ENCODE peak calls at places on chromosomes 1 and 21, in six cellular contexts. P is tibial artery, T is psoas muscle, U is RWPE2, A is cardiac muscle cell, L is fibroblast of mammary gland. B is an unnamed sample.

GRCh38 chr1:2199042-2199810 is 4.7 kb upstream of the FAAP20 start:
- DNase-seq in P (peak), T (peak), U (no peak), A (peak), L (peak), B (peak)

GRCh38 chr21:38126677-38127271 is 130.0 kb upstream of the KCNJ15 start:
- DNase-seq in P (peak), T (peak), U (peak), A (peak), L (peak), B (peak)

GRCh38 chr1:75725256-75725655 is 747 bp downstream of the ACADM start:
- DNase-seq in P (no peak), T (no peak), U (no peak), A (peak), L (peak), B (peak)

GRCh38 chr1:97353094-97353493 is 567.7 kb downstream of the DPYD start:
- DNase-seq in P (no peak), T (no peak), U (no peak), A (no peak), L (no peak), B (no peak)

GRCh38 chr1:207798847-207799246 is 47.0 kb downstream of the CD46 start:
- DNase-seq in P (no peak), T (no peak), U (no peak), A (no peak), L (no peak), B (peak)

GRCh38 chr1:44650159-44650831 is 24.0 kb downstream of the TMEM53 start:
- DNase-seq in P (no peak), T (no peak), U (no peak), A (no peak), L (no peak), B (no peak)

GRCh38 chr1:233238884-233239432 is 56.6 kb downstream of the PCNX2 start:
- DNase-seq in P (no peak), T (no peak), U (no peak), A (peak), L (no peak), B (peak)

GRCh38 chr1:41728403-41729202 is 190.1 kb downstream of the HIVEP3 start:
- DNase-seq in P (no peak), T (no peak), U (no peak), A (no peak), L (no peak), B (peak)

GRCh38 chr1:15736035-15736665 is at the start of gene SLC25A34:
- DNase-seq in P (no peak), T (peak), U (peak), A (no peak), L (no peak), B (no peak)

GRCh38 chr21:18614327-18614726 is 210.7 kb upstream of the TMPRSS15 start:
- DNase-seq in P (no peak), T (no peak), U (no peak), A (no peak), L (no peak), B (no peak)

GRCh38 chr1:172345077-172345476 is 75.4 kb upstream of the C1orf105 start:
- DNase-seq in P (no peak), T (no peak), U (no peak), A (no peak), L (no peak), B (no peak)

GRCh38 chr1:214637722-214638473 is 34.9 kb downstream of the CENPF start:
- DNase-seq in P (no peak), T (no peak), U (no peak), A (peak), L (peak), B (peak)

GRCh38 chr1:94646151-94646643 is 104.6 kb upstream of the F3 start:
- DNase-seq in P (no peak), T (no peak), U (peak), A (peak), L (peak), B (peak)

GRCh38 chr21:41164981-41165650 is 2.8 kb upstream of the BACE2 start:
- DNase-seq in P (peak), T (peak), U (peak), A (peak), L (peak), B (no peak)

GRCh38 chr1:203166192-203166940 is 9.3 kb downstream of the MYBPH start:
- DNase-seq in P (no peak), T (no peak), U (no peak), A (no peak), L (no peak), B (no peak)

GRCh38 chr1:154467768-154468102 is 34.3 kb upstream of the TDRD10 start:
- DNase-seq in P (no peak), T (no peak), U (no peak), A (no peak), L (no peak), B (no peak)

GRCh38 chr1:60970081-60970509 is 112.3 kb upstream of the NFIA start:
- DNase-seq in P (no peak), T (no peak), U (no peak), A (peak), L (peak), B (peak)

GRCh38 chr1:36653850-36654249 is 171.1 kb upstream of the CSF3R start:
- DNase-seq in P (no peak), T (peak), U (no peak), A (peak), L (peak), B (no peak)

GRCh38 chr1:219210067-219210466 is 36.4 kb downstream of the LYPLAL1 start:
- DNase-seq in P (no peak), T (no peak), U (no peak), A (no peak), L (no peak), B (no peak)

GRCh38 chr1:32606565-32606964 is 43.8 kb downstream of the ZBTB8OS start:
- DNase-seq in P (no peak), T (no peak), U (no peak), A (no peak), L (no peak), B (no peak)

GRCh38 chr1:201539561-201540404 is 856 bp downstream of the NAV1 start:
- DNase-seq in P (peak), T (peak), U (no peak), A (peak), L (peak), B (peak)

GRCh38 chr1:243621973-243622372 is 228.1 kb downstream of the AKT3 start:
- DNase-seq in P (no peak), T (no peak), U (no peak), A (no peak), L (no peak), B (no peak)

GRCh38 chr1:93566227-93566626 is 115.4 kb downstream of the BCAR3 start:
- DNase-seq in P (no peak), T (peak), U (no peak), A (peak), L (no peak), B (no peak)

GRCh38 chr1:5980314-5981008 is 11.8 kb downstream of the NPHP4 start:
- DNase-seq in P (peak), T (peak), U (peak), A (peak), L (peak), B (peak)

GRCh38 chr1:246200225-246200624 is 306.9 kb downstream of the SMYD3 start:
- DNase-seq in P (no peak), T (no peak), U (no peak), A (no peak), L (no peak), B (peak)

GRCh38 chr1:31429583-31429982 is 16.6 kb downstream of the SERINC2 start:
- DNase-seq in P (no peak), T (no peak), U (no peak), A (no peak), L (no peak), B (no peak)

GRCh38 chr1:33119050-33119449 is 38.1 kb downstream of the AZIN2 start:
- DNase-seq in P (no peak), T (no peak), U (no peak), A (no peak), L (no peak), B (no peak)

GRCh38 chr1:15328245-15328784 is 81.3 kb downstream of the FHAD1 start:
- DNase-seq in P (no peak), T (no peak), U (no peak), A (no peak), L (no peak), B (no peak)

GRCh38 chr21:42089093-42089631 is 18.0 kb downstream of the UMODL1 start:
- DNase-seq in P (no peak), T (no peak), U (no peak), A (no peak), L (no peak), B (peak)

GRCh38 chr1:46535063-46535462 is 16.4 kb downstream of the KNCN start:
- DNase-seq in P (no peak), T (no peak), U (no peak), A (peak), L (peak), B (no peak)

GRCh38 chr1:28104866-28105467 is 16.6 kb upstream of the EYA3 start:
- DNase-seq in P (no peak), T (no peak), U (no peak), A (peak), L (peak), B (peak)

GRCh38 chr1:185719021-185719420 is 15.2 kb upstream of the HMCN1 start:
- DNase-seq in P (peak), T (peak), U (peak), A (peak), L (peak), B (peak)

GRCh38 chr1:30380625-30380984 is 342.8 kb downstream of the MATN1 start:
- DNase-seq in P (no peak), T (no peak), U (no peak), A (no peak), L (no peak), B (no peak)

GRCh38 chr1:228977741-228978140 is 242.5 kb downstream of the RHOU start:
- DNase-seq in P (no peak), T (no peak), U (no peak), A (no peak), L (no peak), B (no peak)

GRCh38 chr1:88061106-88061829 is 622.8 kb upstream of the PKN2 start:
- DNase-seq in P (peak), T (no peak), U (peak), A (peak), L (peak), B (peak)

GRCh38 chr1:228794173-228794572 is 58.9 kb downstream of the RHOU start:
- DNase-seq in P (no peak), T (no peak), U (no peak), A (no peak), L (peak), B (no peak)

GRCh38 chr1:182811975-182812727 is 22.6 kb downstream of the NPL start:
- DNase-seq in P (no peak), T (no peak), U (no peak), A (no peak), L (no peak), B (no peak)

GRCh38 chr1:206001476-206001888 is 1.7 kb downstream of the RAB7B start:
- DNase-seq in P (peak), T (peak), U (no peak), A (peak), L (peak), B (peak)

GRCh38 chr1:206000641-206001339 is 2.4 kb downstream of the RAB7B start:
- DNase-seq in P (no peak), T (no peak), U (no peak), A (peak), L (peak), B (no peak)

GRCh38 chr1:206004269-206004800 is 1.1 kb upstream of the RAB7B start:
- DNase-seq in P (no peak), T (no peak), U (no peak), A (no peak), L (no peak), B (no peak)

GRCh38 chr1:206002833-206003532 is at the start of gene RAB7B:
- DNase-seq in P (peak), T (peak), U (no peak), A (peak), L (peak), B (peak)

GRCh38 chr1:206002160-206002559 is 1.0 kb downstream of the RAB7B start:
- DNase-seq in P (no peak), T (no peak), U (no peak), A (no peak), L (no peak), B (no peak)
- H3K4me3 ChIP-seq in P (no peak), T (peak), U (peak), A (no peak), L (peak), B (no peak)

DNA sequence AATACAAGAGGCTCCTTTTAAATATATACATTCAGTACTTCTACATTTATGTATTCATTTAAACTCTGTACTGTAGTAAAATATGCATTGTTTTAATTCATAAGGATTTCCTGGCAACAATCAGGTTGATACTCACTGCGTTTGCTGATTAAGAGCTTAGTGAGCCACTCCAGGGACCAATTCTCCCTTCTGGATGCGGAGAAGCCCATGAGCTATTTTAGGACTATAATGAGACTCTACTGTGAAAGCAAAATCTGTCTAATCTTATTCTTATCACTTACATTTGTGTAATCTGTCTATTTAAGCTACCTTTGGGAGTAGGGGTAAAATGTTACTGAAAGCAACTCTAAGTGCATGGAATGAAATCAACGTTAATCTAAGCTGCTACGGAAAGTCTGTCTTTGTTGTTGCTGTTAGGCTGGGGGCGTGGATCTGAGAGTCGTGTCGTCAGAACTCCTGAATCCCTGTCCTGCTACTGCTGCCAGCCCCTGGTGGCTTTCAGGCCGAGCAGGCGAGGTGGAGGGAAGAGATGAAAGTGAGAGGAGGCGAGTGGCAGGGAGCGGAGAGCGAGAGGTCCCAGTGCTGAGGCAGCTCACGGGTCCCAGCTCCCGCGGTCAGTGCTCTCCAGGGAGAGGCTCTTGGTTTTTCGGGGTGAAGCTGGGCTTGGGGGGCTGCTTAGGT is 53.7 kb downstream of the COQ8A start:
- DNase-seq in P (no peak), T (no peak), U (no peak), A (no peak), L (no peak), B (no peak)
- TF ChIP-seq CTCF in P (peak), T (no peak), U (no peak), A (no peak), L (no peak), B (no peak)

DNA sequence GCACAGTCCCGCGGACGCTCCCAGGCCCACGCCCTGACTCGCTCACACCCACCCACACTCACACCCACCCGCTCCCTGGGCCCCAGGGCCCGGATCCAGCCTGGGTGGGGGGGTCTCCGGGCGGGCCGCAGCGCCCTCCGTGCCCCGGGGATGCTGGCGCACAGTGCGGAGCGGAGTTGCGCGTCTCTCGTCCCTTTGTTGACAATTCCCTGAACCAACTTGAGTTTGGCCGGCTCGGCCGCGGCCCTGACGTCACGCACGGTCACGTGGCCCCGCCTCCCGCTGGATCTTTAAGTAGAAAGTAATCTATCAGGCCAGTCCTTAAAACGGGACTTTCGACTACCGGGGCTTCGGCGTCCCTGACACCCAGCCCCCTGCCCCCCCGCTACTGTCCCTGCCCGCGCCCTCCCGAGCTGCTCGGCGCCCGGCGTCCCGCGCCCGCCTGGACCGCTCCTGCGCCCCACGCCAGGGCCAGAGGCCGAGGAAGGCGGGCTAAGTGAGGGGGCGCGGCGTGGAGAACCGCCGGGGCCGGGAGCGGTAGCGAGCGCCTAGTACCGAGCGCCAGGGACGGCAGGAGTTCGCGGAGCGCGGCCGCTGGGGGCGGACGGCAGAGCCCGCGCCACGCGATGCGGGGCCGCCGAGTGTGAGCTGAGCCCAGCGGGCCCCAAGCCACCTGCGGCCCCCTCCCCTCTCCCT is at the start of gene FOXD3:
- DNase-seq in P (no peak), T (peak), U (no peak), A (peak), L (peak), B (peak)
- H3K4me3 ChIP-seq in P (peak), T (peak), U (peak), A (peak), L (peak), B (peak)

GRCh38 chr1:119827010-119827409 is 15.8 kb upstream of the REG4 start:
- DNase-seq in P (no peak), T (no peak), U (no peak), A (peak), L (peak), B (no peak)
- TF ChIP-seq CTCF in P (no peak), T (no peak), U (peak), A (peak), L (peak), B (peak)

GRCh38 chr1:116984406-116985160 is 17.0 kb upstream of the CD101 start:
- DNase-seq in P (no peak), T (peak), U (no peak), A (no peak), L (no peak), B (no peak)

GRCh38 chr1:116988908-116989307 is 12.7 kb upstream of the CD101 start:
- DNase-seq in P (no peak), T (no peak), U (no peak), A (no peak), L (peak), B (no peak)

GRCh38 chr1:116988248-116988647 is 13.3 kb upstream of the CD101 start:
- DNase-seq in P (no peak), T (peak), U (no peak), A (peak), L (peak), B (no peak)

GRCh38 chr1:116987256-116987555 is 14.4 kb upstream of the CD101 start:
- DNase-seq in P (no peak), T (no peak), U (no peak), A (no peak), L (no peak), B (no peak)

DNA sequence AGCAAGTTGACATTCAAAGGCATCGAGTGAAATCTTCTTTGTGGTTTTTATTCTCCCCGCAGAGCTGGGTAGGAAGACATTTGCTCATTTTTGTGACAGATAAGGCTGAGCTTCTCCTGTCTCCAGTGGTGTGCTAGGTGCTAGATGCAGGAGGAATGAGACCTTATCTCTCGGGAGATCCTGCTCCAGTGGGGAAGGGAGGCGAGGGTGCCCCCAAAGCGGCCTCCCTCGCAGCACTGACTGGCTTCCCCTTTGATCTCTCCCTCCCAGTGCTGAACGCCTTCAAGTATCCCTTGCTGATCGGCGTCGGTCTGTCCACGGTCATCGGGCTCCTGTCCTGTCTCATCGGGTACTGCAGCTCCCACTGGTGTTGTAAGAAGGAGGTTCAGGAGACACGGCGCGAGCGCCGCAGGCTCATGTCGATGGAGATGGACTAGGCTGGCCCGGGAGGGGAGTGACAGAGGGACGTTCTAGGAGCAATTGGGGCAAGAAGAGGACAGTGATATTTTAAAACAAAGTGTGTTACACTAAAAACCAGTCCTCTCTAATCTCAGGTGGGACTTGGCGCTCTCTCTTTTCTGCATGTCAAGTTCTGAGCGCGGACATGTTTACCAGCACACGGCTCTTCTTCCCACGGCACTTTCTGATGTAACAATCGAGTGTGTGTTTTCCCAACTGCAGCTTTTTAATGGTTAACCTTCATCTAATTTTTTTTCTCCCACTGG is 14.9 kb upstream of the CD101 start:
- DNase-seq in P (no peak), T (no peak), U (no peak), A (no peak), L (no peak), B (peak)
- H3K4me3 ChIP-seq in P (no peak), T (no peak), U (no peak), A (no peak), L (no peak), B (no peak)

DNA sequence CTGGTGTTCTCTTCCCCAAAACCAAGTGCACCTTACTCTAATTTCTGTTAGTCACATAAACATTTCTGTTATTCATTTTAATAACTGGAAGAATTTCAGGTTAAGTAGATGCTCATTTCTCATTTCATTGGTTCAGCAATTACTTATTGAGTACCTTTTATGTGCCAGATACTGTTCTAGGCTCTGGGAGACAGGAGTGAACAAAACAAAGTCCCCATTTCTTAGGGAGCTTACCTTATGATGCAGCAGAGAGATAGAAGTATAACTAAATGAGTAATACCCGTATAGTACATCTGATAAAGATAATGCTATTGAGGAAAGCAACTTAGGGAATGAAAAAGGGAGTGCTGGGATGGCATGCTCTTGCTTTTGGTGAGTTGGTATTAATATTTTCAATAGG is 33.7 kb downstream of the LRRC8C start:
- DNase-seq in P (no peak), T (no peak), U (no peak), A (no peak), L (no peak), B (no peak)
- TF ChIP-seq CTCF in P (no peak), T (no peak), U (no peak), A (no peak), L (no peak), B (no peak)

GRCh38 chr1:109687641-109688499 is at the start of gene GSTM1:
- DNase-seq in P (no peak), T (no peak), U (no peak), A (peak), L (peak), B (peak)
- H3K4me3 ChIP-seq in P (no peak), T (peak), U (no peak), A (no peak), L (peak), B (peak)

GRCh38 chr1:107739651-107740050 is 225.3 kb downstream of the VAV3 start:
- DNase-seq in P (no peak), T (no peak), U (no peak), A (no peak), L (no peak), B (no peak)
- TF ChIP-seq CTCF in P (no peak), T (no peak), U (no peak), A (no peak), L (no peak), B (no peak)